ENCODE peak calls at places on chromosomes 12 and 14, in ten cellular contexts. A is ovary, Y is body of pancreas, X is tibial artery, N is neural progenitor cell, F is psoas muscle, E is stomach, I is pancreas, G is breast epithelium, W is sigmoid colon. K is an unnamed sample.

GRCh38 chr14:98594156-98594555 is 677.8 kb downstream of the BCL11B start:
- DNase-seq in Y (no peak), N (no peak), F (no peak), I (no peak), E (no peak), X (no peak), G (no peak), W (no peak), A (no peak), K (no peak)

GRCh38 chr12:52585951-52586350 is 12.3 kb upstream of the KRT74 start:
- DNase-seq in I (no peak), Y (no peak), E (no peak), A (no peak), G (no peak), F (no peak), X (peak; percentile 14), N (no peak), W (peak; percentile 27), K (no peak)

GRCh38 chr14:85533821-85534271 is 3.9 kb downstream of the FLRT2 start:
- DNase-seq in Y (peak; percentile 17), A (peak; percentile 59), G (no peak), N (no peak), X (no peak), W (peak; percentile 64), F (peak; percentile 61), E (no peak), I (peak; percentile 21), K (peak; percentile 30)

GRCh38 chr12:127178463-127178862 is 1088.5 kb upstream of the TMEM132C start:
- DNase-seq in X (no peak), A (no peak), W (no peak), E (no peak), G (no peak), N (no peak), Y (no peak), F (no peak), I (no peak), K (no peak)

GRCh38 chr12:119036878-119037493 is 55.6 kb downstream of the SRRM4 start:
- DNase-seq in N (peak; percentile 66), W (no peak), F (no peak), G (no peak), A (no peak), I (peak; percentile 15), X (no peak), E (peak; percentile 31), Y (peak; percentile 13), K (peak; percentile 57)

GRCh38 chr12:15859136-15859535 is 23.1 kb upstream of the STRAP start:
- DNase-seq in A (no peak), Y (no peak), W (no peak), X (no peak), G (no peak), E (no peak), F (no peak), N (no peak), I (no peak), K (no peak)

GRCh38 chr12:93784339-93785086 is 107.3 kb downstream of the CRADD start:
- DNase-seq in E (no peak), Y (peak; percentile 71), F (peak; percentile 77), G (peak; percentile 80), I (no peak), A (peak; percentile 25), N (peak; percentile 72), X (peak; percentile 83), W (peak; percentile 96), K (peak; percentile 59)

GRCh38 chr12:68431786-68432185 is 99.6 kb upstream of the MDM1 start:
- DNase-seq in A (no peak), Y (no peak), W (no peak), F (no peak), G (no peak), X (no peak), E (no peak), I (no peak), N (no peak), K (no peak)

GRCh38 chr12:73629171-73629570 is 908.5 kb upstream of the ATXN7L3B start:
- DNase-seq in E (no peak), N (no peak), G (no peak), F (no peak), X (no peak), Y (no peak), A (no peak), W (no peak), I (no peak), K (no peak)

GRCh38 chr14:72075649-72076334 is 143.6 kb downstream of the RGS6 start:
- DNase-seq in A (no peak), N (peak; percentile 77), G (no peak), F (no peak), Y (no peak), E (no peak), X (no peak), I (no peak), W (no peak), K (no peak)

GRCh38 chr12:94638521-94638920 is 11.8 kb downstream of the TMCC3 start:
- DNase-seq in N (no peak), A (no peak), Y (no peak), G (no peak), E (no peak), F (no peak), I (no peak), X (no peak), W (no peak), K (no peak)

GRCh38 chr14:90405755-90406154 is 8.9 kb downstream of the CALM1 start:
- DNase-seq in N (no peak), F (no peak), Y (no peak), E (no peak), X (no peak), I (no peak), G (no peak), W (no peak), A (no peak), K (no peak)

GRCh38 chr14:90402009-90402408 is 5.2 kb downstream of the CALM1 start:
- DNase-seq in E (no peak), Y (no peak), A (no peak), G (no peak), N (no peak), W (no peak), I (no peak), F (no peak), X (no peak), K (no peak)

GRCh38 chr14:90405101-90405500 is 8.3 kb downstream of the CALM1 start:
- DNase-seq in E (no peak), F (no peak), X (no peak), I (no peak), Y (no peak), G (no peak), N (no peak), A (no peak), W (no peak), K (no peak)

GRCh38 chr14:90400904-90401561 is 4.2 kb downstream of the CALM1 start:
- DNase-seq in X (no peak), Y (no peak), N (no peak), I (no peak), F (no peak), G (no peak), E (no peak), W (no peak), A (no peak), K (no peak)

GRCh38 chr14:90403065-90403464 is 6.2 kb downstream of the CALM1 start:
- DNase-seq in F (no peak), A (no peak), E (no peak), W (peak; percentile 60), N (no peak), Y (no peak), G (no peak), I (no peak), X (no peak), K (no peak)
- H3K36me3 ChIP-seq in F (peaks cover 17% of the 10 kb centered on the region), A (no peaks in the 10 kb centered on the region), E (peaks cover 57% of the 10 kb centered on the region), W (peaks cover 31% of the 10 kb centered on the region), N (peaks cover 14% of the 10 kb centered on the region), Y (peaks cover 25% of the 10 kb centered on the region), G (peaks cover 9% of the 10 kb centered on the region), I (peaks cover 58% of the 10 kb centered on the region), X (peaks cover 75% of the 10 kb centered on the region), K (peaks cover 45% of the 10 kb centered on the region)

GRCh38 chr14:20441466-20441865 is 5.5 kb upstream of the KLHL33 start:
- DNase-seq in N (no peak), W (no peak), A (no peak), Y (no peak), E (no peak), X (no peak), I (no peak), G (no peak), F (no peak), K (no peak)

DNA sequence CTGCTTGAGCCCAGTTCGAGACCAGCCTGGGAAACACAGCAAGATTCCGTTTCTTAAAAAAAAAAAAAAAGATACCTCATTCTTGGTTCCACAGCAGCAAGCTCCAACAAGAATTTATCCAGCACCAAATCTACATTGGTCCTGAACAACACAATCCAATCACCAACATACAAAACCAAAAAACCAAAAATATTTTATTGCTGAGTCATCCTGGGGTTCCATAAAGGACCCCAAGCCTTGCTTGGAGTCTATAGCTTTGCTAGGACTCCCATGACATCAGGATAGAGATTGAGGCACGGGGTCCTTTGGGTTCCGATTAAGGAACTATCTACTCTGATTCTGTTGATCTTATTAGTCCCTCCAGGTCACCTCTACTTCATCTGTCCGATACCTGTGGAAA is 7.7 kb downstream of the OSGEP start:
- DNase-seq in E (no peak), X (no peak), G (no peak), I (no peak), N (no peak), F (no peak), Y (no peak), W (no peak), A (no peak), K (no peak)
- H3K36me3 ChIP-seq in E (peaks cover 48% of the 10 kb centered on the region), X (peaks cover 62% of the 10 kb centered on the region), G (peaks cover 8% of the 10 kb centered on the region), I (peaks cover 59% of the 10 kb centered on the region), N (peaks cover 9% of the 10 kb centered on the region), F (peaks cover 28% of the 10 kb centered on the region), Y (peaks cover 27% of the 10 kb centered on the region), W (peaks cover 37% of the 10 kb centered on the region), A (no peaks in the 10 kb centered on the region), K (peaks cover 77% of the 10 kb centered on the region)

DNA sequence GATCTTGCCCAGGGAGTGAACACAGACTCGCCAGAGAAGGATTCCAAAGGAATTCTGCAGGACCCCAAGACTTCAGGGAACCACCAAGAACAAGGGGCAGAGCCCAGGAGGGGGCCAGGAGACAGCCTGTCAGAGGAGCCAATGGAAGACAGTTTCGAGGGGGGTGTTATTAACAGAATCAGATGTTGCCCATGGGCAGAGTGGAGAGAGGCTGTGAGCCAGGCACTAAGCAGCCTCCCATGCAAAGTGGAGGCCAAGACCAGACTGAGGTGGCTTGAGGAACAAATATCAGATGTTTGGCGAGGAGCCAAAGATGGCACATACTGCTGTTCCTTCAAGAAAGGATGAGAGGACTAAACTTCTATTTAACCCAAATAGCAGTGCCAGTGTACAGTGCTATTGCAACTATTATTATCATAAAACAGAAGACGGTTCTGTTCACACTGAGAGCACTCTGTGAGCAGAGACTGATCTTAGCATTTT is 12.6 kb downstream of the APPL2 start:
- DNase-seq in W (no peak), A (no peak), E (no peak), G (no peak), X (no peak), F (no peak), N (no peak), Y (no peak), I (no peak), K (no peak)
- H3K36me3 ChIP-seq in W (no peaks in the 10 kb centered on the region), A (no peaks in the 10 kb centered on the region), E (peaks cover 4% of the 10 kb centered on the region), G (no peaks in the 10 kb centered on the region), X (peaks cover 37% of the 10 kb centered on the region), F (peaks cover 3% of the 10 kb centered on the region), N (no peaks in the 10 kb centered on the region), Y (no peaks in the 10 kb centered on the region), I (peaks cover 3% of the 10 kb centered on the region), K (peaks cover 7% of the 10 kb centered on the region)

DNA sequence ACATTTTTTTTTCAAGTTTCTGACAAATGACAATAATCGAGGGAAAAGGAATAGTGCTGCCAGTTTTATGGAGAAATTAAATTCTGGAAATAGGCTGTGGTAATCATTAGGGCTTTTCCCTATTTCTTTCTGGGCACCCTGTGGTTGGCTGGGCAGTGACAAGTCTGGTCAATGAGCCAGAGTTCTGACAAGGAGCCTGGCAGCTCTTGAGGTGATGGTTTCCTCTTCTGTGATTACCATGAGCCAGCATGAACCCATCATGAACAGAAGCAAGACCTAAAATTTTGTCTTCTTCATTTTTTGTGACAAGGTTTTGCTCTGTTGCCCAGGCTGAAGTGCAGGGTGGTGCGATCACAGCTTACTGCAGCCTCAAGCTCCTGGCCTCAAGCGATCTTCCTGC is 115.8 kb downstream of the TRAFD1 start:
- DNase-seq in E (no peak), Y (no peak), A (no peak), I (no peak), W (no peak), G (no peak), N (no peak), F (no peak), X (no peak), K (no peak)
- H3K36me3 ChIP-seq in E (peaks cover 42% of the 10 kb centered on the region), Y (peaks cover 10% of the 10 kb centered on the region), A (no peaks in the 10 kb centered on the region), I (peaks cover 56% of the 10 kb centered on the region), W (peaks cover 19% of the 10 kb centered on the region), G (peaks cover 17% of the 10 kb centered on the region), N (no peaks in the 10 kb centered on the region), F (no peaks in the 10 kb centered on the region), X (peaks cover 96% of the 10 kb centered on the region), K (peaks cover 64% of the 10 kb centered on the region)

K was measured in WERI-Rb-1.